ENCODE peak calls at places on chromosomes 11 and 22, in four cellular contexts. One of them, this sample, is unnamed.

GRCh38 chr22:27387561-27387960 is 414.0 kb downstream of the MN1 start:
- DNase-seq in HTR-8/SVneo: no peak
- DNase-seq in NCI-H1105: no peak
- DNase-seq in AG04450: no peak
- DNase-seq in this sample: no peak

GRCh38 chr22:32544953-32545558 is 70.4 kb downstream of the FBXO7 start:
- DNase-seq in HTR-8/SVneo: no peak
- DNase-seq in NCI-H1105: no peak
- DNase-seq in AG04450: no peak
- DNase-seq in this sample: no peak

GRCh38 chr11:20438637-20439036 is 51.1 kb downstream of the PRMT3 start:
- DNase-seq in HTR-8/SVneo: no peak
- DNase-seq in NCI-H1105: no peak
- DNase-seq in AG04450: no peak
- DNase-seq in this sample: no peak

GRCh38 chr22:20449819-20450550 is 12.4 kb upstream of the SCARF2 start:
- DNase-seq in HTR-8/SVneo: no peak
- DNase-seq in NCI-H1105: no peak
- DNase-seq in AG04450: no peak
- DNase-seq in this sample: no peak

GRCh38 chr11:66317322-66317765 is 500 bp upstream of the CD248 start:
- DNase-seq in HTR-8/SVneo: no peak
- DNase-seq in NCI-H1105: no peak
- DNase-seq in AG04450: no peak
- DNase-seq in this sample: peak

GRCh38 chr11:85182437-85183109 is 444.6 kb downstream of the DLG2 start:
- DNase-seq in HTR-8/SVneo: no peak
- DNase-seq in NCI-H1105: peak
- DNase-seq in AG04450: no peak
- DNase-seq in this sample: no peak

GRCh38 chr22:29345932-29346331 is 30.4 kb upstream of the RASL10A start:
- DNase-seq in HTR-8/SVneo: no peak
- DNase-seq in NCI-H1105: no peak
- DNase-seq in AG04450: no peak
- DNase-seq in this sample: no peak

GRCh38 chr11:42812960-42813359 is 498.8 kb upstream of the API5 start:
- DNase-seq in HTR-8/SVneo: no peak
- DNase-seq in NCI-H1105: no peak
- DNase-seq in AG04450: no peak
- DNase-seq in this sample: no peak

GRCh38 chr11:119446434-119446833 is 23.5 kb upstream of the THY1 start:
- DNase-seq in HTR-8/SVneo: no peak
- DNase-seq in NCI-H1105: no peak
- DNase-seq in AG04450: no peak
- DNase-seq in this sample: no peak

GRCh38 chr11:91081440-91082088 is 858.7 kb upstream of the CHORDC1 start:
- DNase-seq in HTR-8/SVneo: peak
- DNase-seq in NCI-H1105: no peak
- DNase-seq in AG04450: no peak
- DNase-seq in this sample: no peak

GRCh38 chr22:26168199-26168915 is 905 bp upstream of the SEZ6L start:
- DNase-seq in HTR-8/SVneo: no peak
- DNase-seq in NCI-H1105: no peak
- DNase-seq in AG04450: no peak
- DNase-seq in this sample: no peak

GRCh38 chr11:67732045-67732787 is 57.8 kb upstream of the ALDH3B2 start:
- DNase-seq in HTR-8/SVneo: no peak
- DNase-seq in NCI-H1105: no peak
- DNase-seq in AG04450: no peak
- DNase-seq in this sample: no peak